ENCODE peak calls at places on chromosomes 16 and 17, in five cellular contexts. Y is right lobe of liver, B is GM20000, F is heart right ventricle, A is omental fat pad. O is an unnamed sample.

GRCh38 chr16:86574646-86575045 is 3.7 kb upstream of the FOXL1 start:
- DNase-seq in A (no peak), B (no peak), Y (no peak), F (no peak), O (no peak)

GRCh38 chr16:23920899-23921298 is 85.1 kb downstream of the PRKCB start:
- DNase-seq in Y (no peak), B (no peak), F (no peak), A (no peak), O (no peak)

GRCh38 chr17:82940226-82941020 is 100.6 kb upstream of the ZNF750 start:
- DNase-seq in B (no peak), Y (peak), A (no peak), F (no peak), O (no peak)

GRCh38 chr16:3938843-3939624 is 58.5 kb upstream of the CREBBP start:
- DNase-seq in Y (peak), B (peak), F (peak), A (no peak), O (peak)

GRCh38 chr17:65696739-65697394 is 135.4 kb upstream of the AXIN2 start:
- DNase-seq in B (no peak), Y (no peak), F (no peak), A (no peak), O (no peak)

GRCh38 chr16:50354629-50355456 is 13.9 kb downstream of the BRD7 start:
- DNase-seq in Y (no peak), B (no peak), A (no peak), F (no peak), O (no peak)

GRCh38 chr17:46099865-46100264 is 93.4 kb downstream of the KANSL1 start:
- DNase-seq in B (no peak), F (no peak), A (no peak), Y (no peak), O (no peak)

GRCh38 chr17:17621254-17621653 is 29.7 kb upstream of the PEMT start:
- DNase-seq in F (no peak), A (no peak), Y (no peak), B (no peak), O (no peak)

GRCh38 chr17:55825213-55825612 is 74.4 kb downstream of the PCTP start:
- DNase-seq in A (no peak), Y (no peak), B (no peak), F (no peak), O (no peak)

GRCh38 chr17:27760069-27760885 is 40.1 kb downstream of the NOS2 start:
- DNase-seq in F (peak), A (peak), Y (peak), B (peak), O (peak)

GRCh38 chr17:77905766-77906165 is 52.7 kb upstream of the TNRC6C start:
- DNase-seq in F (no peak), B (no peak), A (no peak), Y (no peak), O (no peak)
- TF ChIP-seq CTCF in F (no peak), B (no peak), A (no peak), Y (no peak), O (no peak)

DNA sequence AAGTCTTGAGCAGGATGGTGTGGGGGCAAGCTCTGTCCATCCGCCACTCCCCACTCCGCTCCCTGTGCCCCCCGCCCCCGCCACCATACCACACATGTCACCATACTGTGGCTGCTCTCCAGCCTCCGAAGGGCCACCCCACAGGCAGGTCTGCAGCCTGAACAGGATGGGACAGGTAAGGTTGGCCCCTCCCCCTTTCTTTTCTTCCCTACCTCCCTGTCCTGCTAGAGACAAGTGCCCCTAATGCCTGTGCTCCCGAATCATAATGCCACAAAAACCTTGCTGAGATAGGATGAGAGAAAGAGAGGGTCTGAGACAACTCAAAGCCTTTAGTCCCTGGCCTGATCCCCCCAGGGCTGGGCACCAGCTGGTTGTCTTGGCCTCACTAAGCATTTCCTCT is 84.7 kb downstream of the SDK2 start:
- DNase-seq in Y (no peak), F (no peak), B (no peak), A (no peak), O (no peak)
- TF ChIP-seq CTCF in Y (no peak), F (no peak), B (no peak), A (no peak), O (no peak)

GRCh38 chr17:79776378-79777165 is 1.4 kb upstream of the CBX2 start:
- DNase-seq in F (no peak), A (no peak), B (no peak), Y (no peak), O (no peak)

GRCh38 chr17:79775635-79776034 is 2.3 kb upstream of the CBX2 start:
- DNase-seq in A (no peak), B (no peak), F (no peak), Y (no peak), O (no peak)

GRCh38 chr17:79777844-79778503 is at the start of gene CBX2:
- DNase-seq in Y (peak), A (no peak), B (peak), F (peak), O (peak)

GRCh38 chr17:79778504-79779087 is 648 bp downstream of the CBX2 start:
- DNase-seq in F (no peak), B (no peak), Y (no peak), A (no peak), O (peak)

DNA sequence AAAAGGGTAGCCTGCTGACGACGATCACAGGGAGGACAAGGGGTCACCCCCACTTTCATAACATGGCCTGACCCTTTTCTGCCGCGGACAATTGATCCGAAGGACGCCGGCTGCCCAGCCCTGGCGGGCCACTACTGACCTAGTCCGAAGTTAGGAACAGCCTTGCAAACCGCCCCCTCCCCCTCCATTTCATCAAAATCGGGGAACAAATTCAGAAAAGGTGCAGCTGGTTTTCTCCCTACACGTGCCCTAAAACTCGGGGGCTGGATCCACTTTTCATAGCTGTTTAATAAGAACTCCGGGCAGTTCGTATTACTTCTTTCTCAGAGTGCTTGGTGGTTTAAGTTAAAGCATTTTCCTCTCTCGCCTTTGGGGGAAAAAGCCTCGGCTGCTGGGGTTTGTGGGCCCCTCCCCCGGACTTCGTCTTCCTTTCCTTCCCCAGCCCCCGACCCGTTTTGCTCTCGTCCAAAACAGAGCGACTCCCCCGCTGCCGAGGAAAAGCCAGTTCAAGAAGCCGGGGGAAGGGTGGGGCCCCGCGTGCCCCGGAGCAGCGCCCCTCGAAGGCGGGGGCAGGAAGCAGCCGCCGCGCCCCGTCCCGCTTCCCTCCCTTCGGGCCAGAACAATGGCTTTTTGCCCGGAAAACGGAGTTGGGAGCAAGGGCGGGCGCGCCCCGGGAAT is 643 bp upstream of the CBX2 start:
- DNase-seq in B (peak), A (no peak), Y (peak), F (peak), O (peak)
- TF ChIP-seq CTCF in B (no peak), A (no peak), Y (no peak), F (no peak), O (no peak)

DNA sequence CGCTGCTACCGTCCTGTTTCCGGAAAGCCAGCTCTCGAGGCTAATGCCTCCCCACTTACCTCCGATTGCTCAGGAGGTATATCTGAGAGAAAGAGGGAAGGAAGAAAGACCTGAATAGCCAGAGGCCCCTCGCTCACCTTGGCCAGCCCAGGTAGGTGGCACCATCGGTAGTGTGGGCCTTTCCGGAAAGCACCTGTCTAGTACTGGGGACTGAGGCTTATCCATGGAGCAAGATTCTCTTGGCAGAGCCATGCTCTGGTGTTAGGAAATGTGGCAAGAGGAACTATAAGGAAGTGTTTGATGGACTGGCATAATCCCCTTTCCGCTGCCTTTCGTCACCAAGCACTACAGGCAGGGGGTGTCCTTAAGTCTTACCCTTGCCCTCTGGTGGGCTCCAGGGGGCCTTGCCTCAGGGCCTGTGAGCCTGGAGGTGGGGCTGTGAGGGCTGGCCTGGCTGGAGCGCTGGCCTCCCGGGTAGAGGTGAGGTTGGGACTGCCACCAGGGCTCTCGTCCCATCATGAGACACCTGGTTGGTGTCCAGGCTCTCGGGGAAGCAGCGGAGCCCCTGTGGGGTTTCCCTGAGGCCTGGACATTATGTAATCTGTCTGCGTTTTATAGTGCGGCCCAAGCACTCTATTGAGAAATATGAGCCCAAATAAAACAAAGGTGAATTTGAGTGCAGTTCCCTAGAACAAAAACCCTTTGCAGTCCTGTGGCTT is 2.9 kb downstream of the CMIP start:
- DNase-seq in Y (peak), A (no peak), F (no peak), B (no peak), O (no peak)
- TF ChIP-seq CTCF in Y (no peak), A (no peak), F (no peak), B (no peak), O (no peak)